ENCODE peak calls at places on chromosomes 1 and 21, in five cellular contexts. D, V, R, K and S are unnamed samples.
A peak's percentile ranks its signal among the peaks of the same experiment; 100 is the strongest.

GRCh38 chr1:109170051-109170775 is 43.5 kb upstream of the SARS1 start:
- DNase-seq in K (no peak), R (no peak), V (no peak), D (no peak), S (no peak)

GRCh38 chr1:185488673-185489311 is 171.7 kb upstream of the IVNS1ABP start:
- DNase-seq in K (no peak), V (no peak), R (no peak), D (peak; percentile 33), S (no peak)

GRCh38 chr1:41354956-41355355 is 6.3 kb upstream of the FOXO6 start:
- DNase-seq in D (no peak), K (no peak), R (no peak), V (no peak), S (no peak)

GRCh38 chr1:198271467-198271866 is 114.7 kb downstream of the NEK7 start:
- DNase-seq in R (no peak), K (no peak), V (no peak), D (no peak), S (no peak)

GRCh38 chr1:55611123-55611522 is 396.0 kb upstream of the USP24 start:
- DNase-seq in R (no peak), K (no peak), V (no peak), D (no peak), S (no peak)

GRCh38 chr1:65025794-65026193 is 59.4 kb upstream of the JAK1 start:
- DNase-seq in K (no peak), D (no peak), R (no peak), V (no peak), S (no peak)

GRCh38 chr1:45116340-45116739 is 90.1 kb downstream of the ZSWIM5 start:
- DNase-seq in K (no peak), D (no peak), R (no peak), V (no peak), S (no peak)

GRCh38 chr1:214475331-214475730 is 76.1 kb downstream of the PTPN14 start:
- DNase-seq in V (no peak), D (no peak), K (no peak), R (no peak), S (no peak)

GRCh38 chr1:65416767-65417166 is 3.7 kb upstream of the LEPR start:
- DNase-seq in R (no peak), K (no peak), D (no peak), V (no peak), S (no peak)

GRCh38 chr1:169051171-169051570 is 55.3 kb upstream of the ATP1B1 start:
- DNase-seq in K (no peak), D (no peak), V (no peak), R (no peak), S (no peak)

GRCh38 chr1:244047739-244048565 is 3.1 kb upstream of the ZBTB18 start:
- DNase-seq in R (peak; percentile 97), K (peak; percentile 100), V (peak; percentile 100), D (peak; percentile 100), S (peak; percentile 97)

GRCh38 chr1:33348194-33348593 is 27.3 kb upstream of the A3GALT2 start:
- DNase-seq in K (no peak), D (no peak), V (no peak), R (no peak), S (no peak)

GRCh38 chr1:226827968-226828513 is 42.4 kb upstream of the PSEN2 start:
- DNase-seq in V (peak; percentile 97), D (peak; percentile 97), K (peak; percentile 97), R (peak; percentile 77), S (peak; percentile 66)

DNA sequence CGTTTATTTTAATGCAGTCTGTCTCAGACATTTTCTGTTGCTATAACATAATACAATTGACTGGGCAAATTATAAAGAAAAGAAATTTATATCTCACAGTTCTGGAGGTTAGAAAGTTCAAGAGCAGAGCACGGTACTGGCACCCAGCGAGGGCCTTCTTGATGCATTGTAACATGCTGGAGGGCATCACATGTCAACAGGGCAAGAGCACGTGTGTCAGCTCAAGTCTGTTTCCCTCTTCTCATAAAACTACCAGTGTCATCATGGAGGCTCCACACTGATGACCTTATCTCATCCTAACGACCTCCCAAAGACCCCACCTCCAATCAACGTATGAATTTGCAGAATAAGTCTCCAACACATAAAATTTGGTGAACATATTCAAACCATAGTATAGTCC is 90.6 kb upstream of the GRIK1 start:
- DNase-seq in D (no peak), V (no peak), R (no peak), K (no peak), S (no peak)
- TF ChIP-seq CTCF in D (no peak), V (no peak), R (no peak), K (no peak), S (no peak)

GRCh38 chr21:36879827-36880226 is 86.6 kb downstream of the HLCS start:
- DNase-seq in K (no peak), D (no peak), R (no peak), V (no peak), S (no peak)
- TF ChIP-seq CTCF in K (no peak), D (no peak), R (no peak), V (no peak), S (no peak)

DNA sequence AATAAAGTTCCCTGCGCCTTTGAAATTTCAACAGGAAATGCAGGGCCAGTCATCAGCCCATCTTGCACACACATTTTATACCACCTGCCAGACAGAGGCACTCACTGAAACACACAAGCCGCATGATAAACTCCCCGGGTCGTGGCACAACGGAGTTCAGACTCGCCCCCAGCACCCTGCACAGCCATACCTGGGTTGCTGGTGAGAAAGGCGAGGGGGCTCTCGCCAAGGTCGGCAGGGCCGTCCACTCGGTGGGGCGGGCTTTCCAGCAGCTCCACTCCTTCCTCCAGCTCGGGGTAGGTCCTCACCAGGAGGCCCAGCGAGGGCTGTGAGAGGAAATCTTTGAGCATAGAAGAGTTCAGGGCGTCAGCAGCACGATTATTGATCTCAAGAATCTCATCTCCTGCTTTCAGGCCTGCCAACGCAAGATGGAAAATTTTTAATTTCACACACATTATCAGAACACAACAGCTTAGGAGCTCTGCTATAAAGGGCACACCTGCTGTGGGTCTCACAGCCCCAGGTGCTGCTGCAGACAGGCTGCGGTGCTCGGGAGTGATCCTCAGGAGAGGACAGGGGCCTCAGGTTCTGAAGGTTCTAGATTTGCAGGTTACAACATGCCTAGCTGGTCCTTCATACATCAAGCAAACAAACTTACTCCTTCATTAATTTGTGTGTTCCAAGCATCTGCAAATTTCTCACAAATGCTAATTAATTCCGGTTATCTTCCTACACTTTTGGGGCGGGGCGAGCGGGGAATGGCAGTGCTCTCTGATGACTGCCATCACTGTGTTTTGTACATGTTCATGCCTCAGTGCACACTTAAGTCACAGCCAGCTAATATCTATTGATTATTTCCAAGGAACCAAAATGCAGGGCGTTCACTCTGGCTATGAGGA is 144.2 kb upstream of the KRTAP19-8 start:
- DNase-seq in R (no peak), K (no peak), V (no peak), D (no peak), S (no peak)
- TF ChIP-seq CTCF in R (no peak), K (no peak), V (no peak), D (no peak), S (no peak)

GRCh38 chr21:46324390-46325072 is 575 bp downstream of the PCNT start:
- DNase-seq in V (peak; percentile 91), R (peak; percentile 13), K (peak; percentile 93), D (peak; percentile 88), S (no peak)
- TF ChIP-seq CTCF in V (no peak), R (peak; percentile 1), K (peak; percentile 29), D (peak; percentile 15), S (no peak)

GRCh38 chr21:38314534-38314933 is 57.7 kb downstream of the KCNJ15 start:
- DNase-seq in K (no peak), R (no peak), D (no peak), V (no peak), S (no peak)
- TF ChIP-seq CTCF in K (no peak), R (no peak), D (no peak), V (no peak), S (no peak)

DNA sequence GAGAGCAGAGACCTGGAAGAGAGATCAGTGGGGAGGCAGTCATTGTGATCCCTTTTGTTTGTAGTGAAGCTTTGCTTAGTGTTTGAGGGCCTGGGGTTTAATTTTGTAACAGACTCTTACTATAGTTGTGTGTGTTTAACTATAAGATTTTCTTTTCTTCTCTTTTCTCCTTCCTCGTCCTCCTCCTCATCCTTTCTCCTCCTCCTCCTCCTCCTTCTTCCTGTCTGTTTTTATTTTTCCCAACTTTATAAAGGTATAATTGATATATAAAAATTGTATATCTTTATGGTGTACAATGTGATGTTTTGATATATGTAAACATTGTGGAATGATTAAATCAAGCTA is 71.2 kb upstream of the MACF1 start:
- DNase-seq in R (no peak), V (no peak), D (no peak), K (no peak), S (no peak)
- TF ChIP-seq CTCF in R (no peak), V (no peak), D (no peak), K (no peak), S (no peak)

GRCh38 chr1:67532452-67533216 is 102.4 kb upstream of the SERBP1 start:
- DNase-seq in R (peak; percentile 79), D (peak; percentile 43), V (no peak), K (peak; percentile 82), S (peak; percentile 78)
- TF ChIP-seq CTCF in R (peak; percentile 65), D (peak; percentile 75), V (peak; percentile 89), K (peak; percentile 56), S (peak; percentile 68)

GRCh38 chr1:70441392-70442035 is 30.4 kb downstream of the CTH start:
- DNase-seq in R (no peak), D (no peak), K (no peak), V (no peak), S (no peak)

GRCh38 chr1:70436617-70437236 is 25.7 kb downstream of the CTH start:
- DNase-seq in K (no peak), V (no peak), R (peak; percentile 7), D (no peak), S (no peak)

GRCh38 chr1:70442486-70442885 is 31.4 kb downstream of the CTH start:
- DNase-seq in D (no peak), V (no peak), R (peak; percentile 7), K (no peak), S (no peak)

GRCh38 chr1:70440642-70441391 is 29.7 kb downstream of the CTH start:
- DNase-seq in K (no peak), D (no peak), V (no peak), R (no peak), S (no peak)

DNA sequence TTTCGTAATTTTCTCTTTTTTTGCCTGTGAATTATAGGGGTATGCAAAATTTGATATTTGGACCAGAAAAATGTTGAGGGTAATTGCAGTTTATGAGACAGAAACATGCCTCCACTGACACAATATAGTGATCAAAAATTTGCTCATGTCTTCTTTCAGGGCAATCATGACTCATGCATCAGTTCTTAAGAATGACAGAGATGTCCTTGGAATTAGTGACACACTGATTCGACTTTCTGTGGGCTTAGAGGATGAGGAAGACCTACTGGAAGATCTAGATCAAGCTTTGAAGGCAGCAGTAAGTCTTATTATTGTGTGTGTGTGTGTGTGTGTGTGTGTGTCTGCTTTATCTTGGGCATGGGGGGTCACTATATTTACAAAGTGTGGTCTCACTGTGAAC is 27.5 kb downstream of the CTH start:
- DNase-seq in K (no peak), D (no peak), V (no peak), R (no peak), S (no peak)
- TF ChIP-seq CTCF in K (no peak), D (no peak), V (no peak), R (no peak), S (no peak)

DNA sequence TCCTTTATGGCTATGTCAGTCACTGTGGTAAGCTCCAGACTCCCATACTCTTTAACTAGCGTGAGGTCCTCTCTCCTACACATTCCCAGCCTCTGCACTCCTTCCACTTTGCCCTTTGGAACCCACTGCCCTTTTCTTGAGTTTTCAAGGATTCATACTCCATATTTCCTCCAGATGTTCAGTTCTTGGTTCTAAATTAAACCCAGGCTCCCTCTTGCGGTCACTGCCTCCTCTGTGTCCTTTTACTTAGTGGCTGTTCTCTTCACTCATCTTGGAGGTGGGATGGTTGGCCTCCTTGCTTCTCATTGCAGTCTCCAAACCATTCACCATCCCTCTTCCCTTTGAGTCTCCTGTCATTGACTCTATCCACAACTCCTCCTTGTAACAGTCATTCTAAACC is 208.1 kb downstream of the TGFB2 start:
- DNase-seq in D (no peak), V (no peak), R (no peak), K (no peak), S (no peak)
- TF ChIP-seq CTCF in D (no peak), V (no peak), R (peak; percentile 70), K (no peak), S (no peak)